ENCODE peak calls at places on chromosome 15, in ten cellular contexts. H, B, R, S, D, C, X, Y, O and N are unnamed samples.

GRCh38 chr15:84570164-84570692 is 30.6 kb upstream of the ZSCAN2 start:
- DNase-seq in H (peak; percentile 53), B (no peak), R (no peak), S (peak; percentile 53), D (peak; percentile 60), C (peak; percentile 79), X (peak; percentile 20), Y (peak; percentile 66), O (peak; percentile 61), N (peak; percentile 74)

GRCh38 chr15:94004697-94005096 is 226.7 kb upstream of the MCTP2 start:
- DNase-seq in H (no peak), B (no peak), R (no peak), S (no peak), D (no peak), C (no peak), X (no peak), Y (no peak), O (peak; percentile 36), N (no peak)

GRCh38 chr15:89825264-89825940 is 10.8 kb upstream of the ANPEP start:
- DNase-seq in H (no peak), B (no peak), R (no peak), S (no peak), D (no peak), C (no peak), X (no peak), Y (peak; percentile 16), O (no peak), N (no peak)

GRCh38 chr15:44194397-44195150 is 497 bp downstream of the FRMD5 start:
- DNase-seq in H (peak; percentile 47), B (no peak), R (peak; percentile 52), S (peak; percentile 35), D (peak; percentile 12), C (peak; percentile 73), X (no peak), Y (peak; percentile 56), O (peak; percentile 35), N (peak; percentile 70)

GRCh38 chr15:45121706-45122417 is 7.7 kb downstream of the DUOXA2 start:
- DNase-seq in H (no peak), B (no peak), R (peak; percentile 78), S (no peak), D (no peak), C (no peak), X (no peak), Y (no peak), O (no peak), N (no peak)

GRCh38 chr15:46808834-46809233 is 908.5 kb upstream of the SEMA6D start:
- DNase-seq in H (no peak), B (no peak), R (no peak), S (no peak), D (no peak), C (no peak), X (no peak), Y (no peak), O (no peak), N (no peak)

GRCh38 chr15:94673801-94674200 is 442.4 kb downstream of the MCTP2 start:
- DNase-seq in H (no peak), B (no peak), R (no peak), S (no peak), D (no peak), C (no peak), X (no peak), Y (no peak), O (no peak), N (no peak)

GRCh38 chr15:85751731-85752421 is 42.8 kb downstream of the KLHL25 start:
- DNase-seq in H (no peak), B (peak; percentile 48), R (no peak), S (peak; percentile 29), D (no peak), C (no peak), X (no peak), Y (no peak), O (no peak), N (no peak)

GRCh38 chr15:70726753-70727152 is 36.6 kb downstream of the UACA start:
- DNase-seq in H (no peak), B (no peak), R (no peak), S (no peak), D (no peak), C (no peak), X (peak; percentile 4), Y (no peak), O (no peak), N (no peak)

GRCh38 chr15:80120636-80121035 is 32.2 kb upstream of the FAH start:
- DNase-seq in H (no peak), B (no peak), R (no peak), S (no peak), D (no peak), C (no peak), X (no peak), Y (no peak), O (no peak), N (no peak)

GRCh38 chr15:96746621-96747155 is 416.2 kb downstream of the NR2F2 start:
- DNase-seq in H (no peak), B (no peak), R (no peak), S (no peak), D (no peak), C (no peak), X (peak; percentile 6), Y (no peak), O (no peak), N (no peak)

GRCh38 chr15:68310178-68310810 is 32.7 kb downstream of the FEM1B start:
- DNase-seq in H (no peak), B (no peak), R (no peak), S (peak; percentile 77), D (no peak), C (peak; percentile 38), X (no peak), Y (no peak), O (no peak), N (no peak)

GRCh38 chr15:53535886-53536285 is 223.6 kb downstream of the WDR72 start:
- DNase-seq in H (no peak), B (no peak), R (no peak), S (no peak), D (no peak), C (no peak), X (no peak), Y (no peak), O (no peak), N (no peak)

GRCh38 chr15:88704791-88705768 is 66.3 kb downstream of the ISG20 start:
- DNase-seq in H (no peak), B (peak; percentile 37), R (no peak), S (no peak), D (no peak), C (no peak), X (peak; percentile 8), Y (peak; percentile 35), O (peak; percentile 65), N (no peak)

GRCh38 chr15:85764649-85765277 is 30.0 kb downstream of the KLHL25 start:
- DNase-seq in H (no peak), B (no peak), R (no peak), S (no peak), D (no peak), C (no peak), X (no peak), Y (no peak), O (no peak), N (no peak)

GRCh38 chr15:72487070-72487797 is 13.1 kb downstream of the ARIH1 start:
- DNase-seq in H (no peak), B (no peak), R (no peak), S (no peak), D (no peak), C (no peak), X (no peak), Y (no peak), O (no peak), N (no peak)